ENCODE peak calls at places on chromosomes 4 and X, in six cellular contexts. I is foreskin fibroblast, Y is A549, W is breast epithelium, G is upper lobe of right lung, H is COLO829. Q is an unnamed sample.

GRCh38 chr4:161186750-161187149 is 977.0 kb downstream of the FSTL5 start:
- DNase-seq in Y (no peak), I (no peak), H (no peak), W (no peak), G (no peak), Q (no peak)

GRCh38 chr4:112282860-112283667 is 2.6 kb downstream of the TIFA start:
- DNase-seq in W (no peak), G (no peak), I (no peak), Y (no peak), H (no peak), Q (no peak)

GRCh38 chr4:128275351-128275750 is 12.3 kb downstream of the PGRMC2 start:
- DNase-seq in H (no peak), I (no peak), G (no peak), W (no peak), Y (peak; percentile 30), Q (no peak)

GRCh38 chrX:124117325-124117724 is 155.8 kb downstream of the STAG2 start:
- DNase-seq in W (no peak), G (no peak), I (no peak), H (no peak), Y (no peak), Q (no peak)

GRCh38 chrX:150438165-150438564 is 75.0 kb downstream of the MAMLD1 start:
- DNase-seq in I (no peak), G (no peak), W (no peak), H (no peak), Y (no peak), Q (no peak)

GRCh38 chrX:139930923-139931645 is 1.8 kb downstream of the ATP11C start:
- DNase-seq in W (no peak), Y (peak; percentile 16), I (no peak), H (no peak), G (peak; percentile 55), Q (peak; percentile 37)

GRCh38 chr4:120921456-120922389 is 803 bp downstream of the PRDM5 start:
- DNase-seq in G (peak; percentile 88), I (peak; percentile 74), Y (peak; percentile 61), H (peak; percentile 59), W (peak; percentile 53), Q (peak; percentile 75)

GRCh38 chr4:174764105-174764729 is 64.8 kb downstream of the GLRA3 start:
- DNase-seq in H (peak; percentile 53), W (no peak), I (peak; percentile 0), Y (peak; percentile 42), G (no peak), Q (no peak)

GRCh38 chr4:110484767-110485166 is 8.8 kb downstream of the ENPEP start:
- DNase-seq in W (no peak), Y (no peak), I (peak; percentile 80), G (no peak), H (no peak), Q (no peak)

GRCh38 chr4:156790866-156791265 is 180.7 kb downstream of the PDGFC start:
- DNase-seq in W (no peak), Y (no peak), H (no peak), G (no peak), I (peak; percentile 64), Q (no peak)

GRCh38 chr4:15847746-15848145 is 69.6 kb downstream of the CD38 start:
- DNase-seq in Y (no peak), W (no peak), G (no peak), I (no peak), H (no peak), Q (no peak)

GRCh38 chr4:15689540-15689939 is 7.9 kb downstream of the FAM200B start:
- DNase-seq in I (no peak), W (no peak), G (no peak), Y (no peak), H (no peak), Q (no peak)

GRCh38 chr4:169033660-169034059 is 23.6 kb upstream of the CBR4 start:
- DNase-seq in Y (peak; percentile 54), I (no peak), G (no peak), H (no peak), W (no peak), Q (no peak)

GRCh38 chrX:115591856-115592842 is 31.2 kb downstream of the PLS3 start:
- DNase-seq in H (no peak), W (no peak), Y (no peak), I (no peak), G (no peak), Q (no peak)

GRCh38 chrX:153388722-153389459 is 12.3 kb downstream of the PNMA6E start:
- DNase-seq in H (no peak), I (no peak), Y (no peak), W (no peak), G (no peak), Q (no peak)

GRCh38 chrX:86436116-86436515 is 287.9 kb downstream of the DACH2 start:
- DNase-seq in W (no peak), G (no peak), H (no peak), Y (no peak), I (no peak), Q (no peak)

GRCh38 chr4:26826721-26827120 is 33.9 kb upstream of the STIM2 start:
- DNase-seq in H (no peak), G (no peak), I (no peak), Y (peak; percentile 12), W (no peak), Q (no peak)

GRCh38 chr4:114673306-114673705 is 74.7 kb downstream of the UGT8 start:
- DNase-seq in I (no peak), W (no peak), H (no peak), G (no peak), Y (no peak), Q (no peak)

GRCh38 chrX:12767856-12768255 is 23.4 kb upstream of the PRPS2 start:
- DNase-seq in Y (no peak), G (no peak), I (no peak), H (no peak), W (no peak), Q (no peak)

GRCh38 chrX:153411255-153411987 is at the start of gene ZFP92:
- DNase-seq in Y (no peak), H (no peak), G (peak; percentile 79), W (no peak), I (no peak), Q (peak; percentile 62)

GRCh38 chrX:70289168-70289792 is 447 bp downstream of the PDZD11 start:
- DNase-seq in I (no peak), Y (no peak), W (no peak), H (peak; percentile 7), G (no peak), Q (no peak)

GRCh38 chrX:69016220-69016941 is 148.9 kb downstream of the PJA1 start:
- DNase-seq in H (no peak), G (no peak), I (no peak), W (no peak), Y (no peak), Q (no peak)